ENCODE peak calls at places on chromosomes 11 and 22, in four cellular contexts. G is adrenal gland, J is sigmoid colon, Y is A549. O is an unnamed sample. For H3K4me1, the result is how much of the 10 kb centered on the place peaks cover.

GRCh38 chr22:44093791-44094190 is 69.7 kb downstream of the PARVB start:
- DNase-seq in Y (no peak), G (no peak), J (no peak), O (no peak)

GRCh38 chr11:131228378-131228777 is 142.0 kb upstream of the NTM start:
- DNase-seq in J (no peak), G (no peak), Y (no peak), O (no peak)

GRCh38 chr11:69294621-69295078 is 695 bp downstream of the MYEOV start:
- DNase-seq in J (no peak), G (no peak), Y (peak), O (no peak)

GRCh38 chr22:21951931-21952465 is 650 bp downstream of the PPM1F start:
- DNase-seq in Y (no peak), J (peak), G (peak), O (peak)

GRCh38 chr11:107711861-107712260 is at the start of gene SLN:
- DNase-seq in Y (no peak), G (no peak), J (no peak), O (no peak)

GRCh38 chr22:22410121-22410520 is 98.4 kb downstream of the ZNF280B start:
- DNase-seq in G (no peak), Y (no peak), J (no peak), O (peak)

GRCh38 chr11:134100171-134100570 is 31.3 kb downstream of the JAM3 start:
- DNase-seq in G (no peak), J (no peak), Y (no peak), O (no peak)

GRCh38 chr22:28902490-28902889 is 19.1 kb downstream of the ZNRF3 start:
- DNase-seq in Y (no peak), J (peak), G (no peak), O (no peak)

GRCh38 chr11:86150826-86151187 is 81.9 kb upstream of the PICALM start:
- DNase-seq in Y (no peak), G (no peak), J (no peak), O (no peak)

GRCh38 chr11:6617315-6617781 is 1.9 kb downstream of the TPP1 start:
- DNase-seq in J (peak), Y (no peak), G (no peak), O (no peak)

GRCh38 chr11:44577231-44577834 is 11.9 kb downstream of the CD82 start:
- DNase-seq in G (no peak), J (no peak), Y (no peak), O (no peak)

GRCh38 chr11:118882489-118882888 is 1.2 kb upstream of the CXCR5 start:
- DNase-seq in Y (no peak), J (no peak), G (no peak), O (no peak)

GRCh38 chr11:130848361-130849214 is 67.7 kb downstream of the SNX19 start:
- DNase-seq in Y (no peak), G (no peak), J (no peak), O (no peak)

GRCh38 chr11:80086496-80087055 is 645.7 kb upstream of the TENM4 start:
- DNase-seq in J (no peak), G (no peak), Y (no peak), O (no peak)

GRCh38 chr11:60127311-60127811 is 38.9 kb downstream of the MS4A2 start:
- DNase-seq in G (no peak), J (no peak), Y (no peak), O (peak)

GRCh38 chr22:24323233-24323632 is 52.6 kb downstream of the SPECC1L start:
- DNase-seq in Y (no peak), G (no peak), J (no peak), O (no peak)

GRCh38 chr22:43777204-43777671 is 34.9 kb downstream of the EFCAB6 start:
- DNase-seq in J (no peak), G (no peak), Y (peak), O (no peak)

GRCh38 chr11:72553748-72554147 is 119.4 kb upstream of the CLPB start:
- DNase-seq in G (no peak), J (no peak), Y (peak), O (no peak)

GRCh38 chr11:47979378-47980092 is 824 bp upstream of the PTPRJ start:
- DNase-seq in J (no peak), Y (peak), G (no peak), O (no peak)

GRCh38 chr22:21736948-21737347 is 1.4 kb upstream of the YPEL1 start:
- DNase-seq in Y (no peak), J (no peak), G (no peak), O (no peak)

GRCh38 chr11:117885777-117886176 is 9.3 kb upstream of the FXYD6 start:
- DNase-seq in G (peak), J (peak), Y (no peak), O (peak)

GRCh38 chr11:131370090-131370751 is at the start of gene NTM:
- DNase-seq in J (peak), G (peak), Y (no peak), O (peak)

GRCh38 chr11:43639224-43639623 is 41.3 kb upstream of the HSD17B12 start:
- DNase-seq in G (no peak), J (no peak), Y (no peak), O (no peak)

GRCh38 chr11:73862971-73863370 is 13.7 kb downstream of the COA4 start:
- DNase-seq in G (no peak), J (no peak), Y (no peak), O (no peak)

DNA sequence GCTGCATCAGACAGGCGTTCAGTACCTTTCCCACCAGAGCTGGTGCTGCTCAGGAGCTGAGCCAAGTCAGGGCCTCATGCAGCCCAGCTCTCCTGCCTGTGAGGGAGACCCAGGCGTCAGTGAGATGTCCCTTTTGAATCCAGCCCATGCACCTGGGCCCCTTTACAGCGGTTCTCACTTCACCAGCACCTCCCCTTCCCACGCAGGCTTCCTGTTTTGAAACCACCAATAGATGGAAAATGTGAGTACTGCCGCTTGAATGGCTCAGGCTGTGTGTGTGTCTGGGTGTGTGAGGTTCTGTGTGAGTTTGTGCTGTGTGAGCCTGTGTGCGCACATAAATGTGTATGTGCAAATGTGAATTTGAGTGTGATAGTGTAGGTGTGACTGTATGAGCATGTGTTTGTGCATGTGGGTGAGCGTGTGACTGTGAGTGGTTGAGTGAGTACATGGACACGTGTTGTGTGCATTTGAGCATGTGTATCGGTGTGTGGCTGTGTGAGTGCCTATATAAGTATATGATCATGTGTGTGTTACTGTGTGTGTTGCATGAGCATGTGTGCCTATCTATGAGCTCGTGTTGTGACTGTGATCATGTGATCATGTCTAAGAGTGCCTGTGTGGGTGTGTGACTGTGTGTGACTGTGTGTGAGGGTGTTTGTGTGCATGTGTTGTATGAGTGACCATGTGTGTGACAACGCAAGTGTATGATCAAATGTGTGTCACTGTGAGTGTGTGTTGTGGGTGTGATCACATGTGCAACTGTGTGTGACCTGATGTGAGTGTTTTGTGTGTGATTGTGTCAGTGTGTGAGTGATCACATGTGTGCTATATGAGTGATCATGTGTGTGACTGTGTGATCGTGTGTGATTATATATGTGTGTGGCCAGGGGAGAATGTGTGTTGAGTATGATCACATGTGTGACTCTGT is 88.7 kb downstream of the UBASH3B start:
- DNase-seq in G (peak), J (peak), Y (no peak), O (no peak)
- H3K4me3 ChIP-seq in G (no peak), J (no peak), Y (no peak), O (no peak)

DNA sequence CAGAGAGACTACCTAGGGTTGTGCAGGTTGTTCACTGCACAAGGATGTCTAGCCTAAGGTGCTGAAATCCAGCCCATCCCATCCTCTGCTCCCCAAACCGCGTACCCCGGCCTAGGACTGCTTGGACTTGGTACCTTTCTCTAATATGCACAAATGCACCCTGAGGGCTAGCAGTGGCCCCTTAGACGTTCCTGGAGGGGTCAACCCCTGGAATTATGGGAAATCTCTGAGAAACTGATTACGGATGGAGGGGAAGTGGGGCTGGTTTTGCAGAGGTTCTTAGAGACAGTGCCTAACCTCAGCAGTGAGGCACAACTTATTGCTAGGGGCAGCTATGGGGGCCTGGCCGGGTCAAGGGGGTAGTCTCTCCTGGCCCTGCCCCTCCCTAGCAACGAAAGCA is 2.5 kb downstream of the C11orf68 start:
- DNase-seq in Y (no peak), G (no peak), J (no peak), O (no peak)
- H3K4me1 ChIP-seq in Y (half or more), G (under half), J (under half), O (half or more)

DNA sequence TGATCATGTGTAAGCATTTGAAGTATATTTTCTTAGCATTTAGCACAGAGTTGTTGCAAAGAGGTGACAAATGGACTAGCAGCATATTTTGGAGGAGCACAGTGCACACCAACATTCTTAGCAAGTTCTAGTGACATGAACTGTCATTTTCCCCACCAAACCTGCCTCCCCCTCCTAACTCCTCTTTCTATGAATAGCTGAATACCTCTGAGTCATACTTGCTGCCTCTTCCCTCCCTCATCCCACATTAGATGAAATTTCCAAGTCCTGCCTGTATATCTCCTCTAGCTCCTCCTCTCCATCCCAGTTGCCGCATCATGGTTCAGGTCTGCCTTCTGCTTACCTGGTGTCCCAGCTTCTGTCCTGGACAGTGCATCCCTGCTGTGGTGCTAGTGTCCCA is 7.2 kb downstream of the OSBP2 start:
- DNase-seq in J (no peak), G (no peak), Y (no peak), O (no peak)
- TF ChIP-seq POLR2A in J (no peak), G (no peak), Y (no peak), O (no peak)

GRCh38 chr22:49674479-49674830 is 153.2 kb downstream of the BRD1 start:
- DNase-seq in Y (no peak), G (no peak), J (peak), O (no peak)
- H3K4me3 ChIP-seq in Y (no peak), G (no peak), J (no peak), O (no peak)

DNA sequence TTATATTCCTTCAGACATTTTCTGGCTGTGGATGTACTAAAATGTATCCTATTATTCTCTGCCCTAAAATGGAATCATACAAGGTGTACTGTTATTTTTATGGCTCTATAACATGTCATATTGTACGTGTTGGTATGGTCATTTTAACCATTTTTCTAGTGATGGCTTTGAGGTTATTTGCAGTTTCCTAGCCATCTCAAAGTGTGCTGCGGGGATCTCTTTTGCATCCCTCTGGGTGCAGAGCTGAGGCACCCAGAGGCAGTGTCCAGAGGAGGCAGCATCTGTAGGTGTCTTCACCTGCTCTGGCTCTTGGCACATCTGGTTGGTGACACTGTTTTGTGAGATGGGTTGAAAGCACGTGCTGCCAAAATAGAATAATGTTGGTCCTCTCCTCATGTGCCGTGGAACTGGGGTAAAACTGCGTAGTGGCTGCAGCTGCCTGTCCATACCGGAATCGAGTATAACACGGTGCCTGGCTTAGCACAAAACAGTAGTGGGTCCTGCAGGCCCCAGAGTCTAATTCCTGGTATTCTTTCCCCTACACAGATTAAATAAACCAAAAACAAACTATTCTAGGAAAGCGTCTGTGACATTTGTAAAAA is 12.8 kb downstream of the NEAT1 start:
- DNase-seq in Y (peak), J (peak), G (peak), O (peak)
- H3K4me1 ChIP-seq in Y (half or more), J (under half), G (under half), O (under half)

GRCh38 chr22:20319745-20320658 is at the start of gene DGCR6L:
- DNase-seq in J (peak), G (peak), Y (peak), O (peak)
- TF ChIP-seq POLR2A in J (peak), G (peak), Y (peak), O (peak)

GRCh38 chr11:67033661-67034166 is 10.8 kb downstream of the SYT12 start:
- DNase-seq in G (peak), Y (no peak), J (no peak), O (no peak)
- H3K4me3 ChIP-seq in G (no peak), Y (no peak), J (no peak), O (no peak)

GRCh38 chr22:36744791-36745190 is 31.1 kb downstream of the IFT27 start:
- DNase-seq in G (no peak), J (peak), Y (no peak), O (no peak)
- H3K4me1 ChIP-seq in G (under half), J (under half), Y (under half), O (under half)